ENCODE peak calls at places on chromosomes 2 and 18, in six cellular contexts. K, S, P, Z, W and X are unnamed samples.

GRCh38 chr2:117118994-117119393 is 695.5 kb upstream of the DDX18 start:
- DNase-seq in K (no peak), S (no peak), P (no peak), Z (no peak), W (no peak), X (no peak)

GRCh38 chr2:149422337-149422990 is 92.1 kb downstream of the LYPD6 start:
- DNase-seq in K (no peak), S (no peak), P (no peak), Z (peak), W (no peak), X (peak)

GRCh38 chr18:13562494-13563029 is 163.8 kb downstream of the FAM210A start:
- DNase-seq in K (peak), S (no peak), P (no peak), Z (no peak), W (no peak), X (no peak)

GRCh38 chr18:50009772-50010171 is 185.2 kb downstream of the MYO5B start:
- DNase-seq in K (peak), S (no peak), P (no peak), Z (peak), W (no peak), X (peak)

GRCh38 chr2:54557601-54558187 is 101.6 kb downstream of the SPTBN1 start:
- DNase-seq in K (peak), S (peak), P (no peak), Z (no peak), W (peak), X (no peak)

GRCh38 chr18:10604178-10604577 is 78.4 kb downstream of the NAPG start:
- DNase-seq in K (no peak), S (no peak), P (no peak), Z (no peak), W (no peak), X (no peak)

GRCh38 chr2:239834143-239834542 is 191.0 kb downstream of the NDUFA10 start:
- DNase-seq in K (no peak), S (peak), P (no peak), Z (no peak), W (peak), X (no peak)

GRCh38 chr2:6986251-6986893 is 69.2 kb downstream of the RNF144A start:
- DNase-seq in K (no peak), S (no peak), P (no peak), Z (no peak), W (no peak), X (no peak)

GRCh38 chr2:141557329-141558098 is 573.3 kb downstream of the LRP1B start:
- DNase-seq in K (no peak), S (no peak), P (peak), Z (peak), W (no peak), X (peak)

DNA sequence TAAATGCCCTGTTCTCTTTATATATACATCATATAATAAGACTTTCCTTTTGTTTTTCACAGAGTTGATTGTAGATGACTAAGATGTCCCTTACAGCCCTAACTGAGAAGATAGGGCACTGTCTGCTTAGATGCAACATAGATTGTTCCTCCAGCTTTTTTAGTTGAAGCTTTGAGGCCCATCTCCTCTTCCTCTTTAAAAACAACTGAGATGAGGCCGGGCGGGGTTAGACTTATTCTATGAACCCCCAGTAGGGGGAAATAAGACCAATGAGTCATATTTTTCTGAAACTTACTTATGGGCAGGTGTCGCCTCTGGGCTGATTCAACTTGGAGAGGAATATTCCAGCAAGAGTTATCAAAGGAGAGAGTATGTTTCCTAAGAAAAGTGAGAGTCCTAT is 84.6 kb downstream of the FBXO15 start:
- DNase-seq in K (peak), S (no peak), P (no peak), Z (no peak), W (no peak), X (no peak)
- TF ChIP-seq CTCF in K (no peak), S (no peak), P (no peak), Z (no peak), W (no peak), X (peak)

GRCh38 chr2:112259509-112260294 is 4.9 kb upstream of the ZC3H8 start:
- DNase-seq in K (peak), S (peak), P (no peak), Z (peak), W (peak), X (peak)

GRCh38 chr2:112262876-112263275 is 8.0 kb upstream of the ZC3H8 start:
- DNase-seq in K (no peak), S (no peak), P (no peak), Z (no peak), W (no peak), X (no peak)

GRCh38 chr2:112256654-112257053 is 1.8 kb upstream of the ZC3H8 start:
- DNase-seq in K (no peak), S (no peak), P (no peak), Z (no peak), W (no peak), X (no peak)

GRCh38 chr2:112257575-112257974 is 2.7 kb upstream of the ZC3H8 start:
- DNase-seq in K (no peak), S (no peak), P (no peak), Z (no peak), W (no peak), X (peak)

GRCh38 chr2:112260295-112260625 is 5.4 kb upstream of the ZC3H8 start:
- DNase-seq in K (no peak), S (no peak), P (no peak), Z (no peak), W (no peak), X (no peak)
- TF ChIP-seq CTCF in K (no peak), S (no peak), P (no peak), Z (no peak), W (no peak), X (no peak)

GRCh38 chr2:105377871-105378270 is 21.0 kb downstream of the FHL2 start:
- DNase-seq in K (no peak), S (no peak), P (no peak), Z (no peak), W (no peak), X (no peak)
- TF ChIP-seq CTCF in K (no peak), S (peak), P (no peak), Z (no peak), W (peak), X (peak)

DNA sequence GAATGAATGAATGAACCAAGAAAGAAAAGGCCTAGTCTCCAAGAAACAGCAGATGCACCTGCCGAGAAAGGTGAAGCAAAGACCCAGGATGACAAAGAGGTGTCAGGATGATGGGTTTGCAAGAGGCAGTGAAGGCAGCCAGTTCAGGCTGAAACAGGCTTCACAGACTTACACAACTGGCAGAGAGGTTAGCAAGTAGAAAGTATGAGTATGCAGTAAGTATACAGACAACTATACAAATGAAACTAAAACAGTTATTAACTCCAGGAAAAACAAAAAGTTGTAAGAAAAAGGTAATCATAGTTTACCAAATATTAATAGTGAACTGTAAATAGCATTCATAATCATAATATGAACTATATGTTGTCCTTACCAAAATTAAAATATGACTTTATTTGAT is 19.8 kb upstream of the RNU4ATAC start:
- DNase-seq in K (no peak), S (no peak), P (no peak), Z (no peak), W (no peak), X (no peak)
- TF ChIP-seq CTCF in K (no peak), S (no peak), P (no peak), Z (no peak), W (no peak), X (no peak)

DNA sequence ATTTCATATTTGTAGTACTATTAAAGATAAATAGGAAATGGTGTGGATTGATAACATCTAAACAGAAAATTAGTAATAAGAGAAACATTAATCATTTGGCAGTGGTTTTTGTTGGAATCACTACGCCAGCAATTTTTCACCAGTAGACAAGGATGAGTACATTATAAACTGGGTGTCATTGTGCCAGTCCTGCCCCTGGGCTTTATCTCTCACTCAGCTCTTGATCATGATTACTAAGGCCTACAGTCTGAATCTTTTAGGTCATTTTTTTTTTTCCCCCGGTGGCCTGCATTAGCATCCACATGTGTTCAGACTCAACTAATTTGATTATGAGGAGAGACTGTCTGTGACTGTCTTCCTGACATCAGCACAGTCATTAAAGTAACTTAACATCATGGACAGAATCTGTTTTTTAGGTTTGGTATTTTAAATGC is 16.2 kb downstream of the GULP1 start:
- DNase-seq in K (no peak), S (no peak), P (no peak), Z (no peak), W (no peak), X (no peak)
- TF ChIP-seq CTCF in K (no peak), S (no peak), P (no peak), Z (no peak), W (no peak), X (no peak)

GRCh38 chr2:30476636-30477035 is 29.6 kb downstream of the LCLAT1 start:
- DNase-seq in K (no peak), S (no peak), P (no peak), Z (no peak), W (no peak), X (no peak)

GRCh38 chr2:30475542-30475941 is 28.5 kb downstream of the LCLAT1 start:
- DNase-seq in K (no peak), S (no peak), P (no peak), Z (no peak), W (no peak), X (no peak)

GRCh38 chr2:30470426-30470825 is 23.4 kb downstream of the LCLAT1 start:
- DNase-seq in K (no peak), S (no peak), P (no peak), Z (no peak), W (no peak), X (no peak)

GRCh38 chr2:30472326-30472725 is 25.3 kb downstream of the LCLAT1 start:
- DNase-seq in K (no peak), S (no peak), P (no peak), Z (no peak), W (no peak), X (no peak)
- TF ChIP-seq CTCF in K (peak), S (no peak), P (no peak), Z (no peak), W (no peak), X (peak)

GRCh38 chr2:119252186-119253113 is 28.8 kb downstream of the STEAP3 start:
- DNase-seq in K (peak), S (no peak), P (peak), Z (peak), W (no peak), X (peak)
- TF ChIP-seq CTCF in K (no peak), S (no peak), P (no peak), Z (no peak), W (no peak), X (peak)

DNA sequence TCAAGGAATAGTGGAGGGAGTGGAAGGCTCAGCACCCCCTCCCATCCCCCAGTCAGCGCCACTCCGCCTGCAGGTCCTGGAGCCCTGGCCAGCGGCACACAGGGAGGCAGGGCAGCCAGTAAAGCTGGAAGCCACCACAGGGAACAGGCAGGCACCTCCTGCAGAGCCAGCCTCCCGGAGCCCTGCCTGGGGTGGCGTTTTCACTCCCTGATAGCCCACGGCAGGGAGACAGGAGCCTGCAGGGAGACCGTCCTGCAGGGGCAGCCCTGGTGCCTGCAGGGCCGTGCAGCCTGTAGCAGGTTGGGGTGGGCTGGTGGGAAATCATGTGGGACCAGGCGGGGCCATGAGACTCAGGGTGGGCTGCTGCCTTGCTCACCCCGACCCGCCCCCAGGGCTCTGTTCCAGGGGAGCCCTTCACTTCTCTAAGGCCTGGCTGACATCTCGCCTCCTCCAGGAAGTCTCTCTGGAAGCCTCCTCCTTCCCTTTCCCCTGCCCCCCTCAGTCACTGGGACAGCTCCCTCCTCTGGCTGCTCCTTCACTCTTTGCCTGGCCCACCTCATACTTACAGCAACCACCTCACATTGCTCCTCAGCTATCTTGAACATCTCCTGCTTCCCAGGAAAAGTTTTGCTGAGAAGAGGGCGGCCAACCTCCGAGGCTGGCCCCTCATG is 221.0 kb downstream of the GLI2 start:
- DNase-seq in K (no peak), S (no peak), P (no peak), Z (no peak), W (no peak), X (no peak)
- TF ChIP-seq CTCF in K (no peak), S (no peak), P (no peak), Z (no peak), W (no peak), X (peak)

DNA sequence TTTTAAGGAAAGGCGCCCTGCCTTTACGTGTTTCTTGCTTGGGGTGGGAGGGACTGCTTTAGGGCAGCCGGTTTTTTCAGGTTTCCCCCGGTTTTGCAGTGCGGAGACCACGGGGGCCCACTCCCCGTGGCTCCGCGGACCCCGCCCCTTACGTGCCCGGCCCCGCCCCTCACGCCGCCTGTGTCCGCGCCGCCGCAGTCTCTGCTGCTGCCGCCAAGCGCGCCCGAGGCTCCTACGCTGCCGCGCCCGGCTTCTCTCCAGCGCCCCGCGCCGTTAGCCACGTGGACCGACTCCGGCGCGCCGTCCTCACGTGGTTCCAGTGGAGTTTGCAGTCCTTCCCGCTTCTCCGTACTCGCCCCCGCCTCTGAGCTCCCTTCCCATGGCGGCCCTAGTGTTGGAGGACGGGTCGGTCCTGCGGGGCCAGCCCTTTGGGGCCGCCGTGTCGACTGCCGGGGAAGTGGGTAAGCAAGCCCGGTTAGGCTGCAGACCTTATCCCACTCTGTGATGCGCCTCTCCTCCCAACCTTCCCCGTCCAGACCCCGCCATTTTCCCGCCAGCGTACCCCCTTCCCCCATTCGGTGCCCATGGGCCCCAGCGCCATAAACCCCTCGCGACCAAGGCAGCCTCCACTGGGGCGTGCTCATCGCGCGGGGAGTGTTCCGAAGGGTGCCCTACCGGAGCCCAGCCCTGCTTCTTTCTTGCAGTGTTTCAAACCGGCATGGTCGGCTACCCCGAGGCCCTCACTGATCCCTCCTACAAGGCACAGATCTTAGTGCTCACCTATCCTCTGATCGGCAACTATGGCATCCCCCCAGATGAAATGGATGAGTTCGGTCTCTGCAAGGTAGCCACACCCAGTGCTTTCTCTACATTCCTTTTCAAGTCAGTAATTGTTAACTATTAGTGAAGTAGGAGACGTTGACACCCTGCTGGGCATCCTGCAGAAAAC is at the start of gene CAD:
- DNase-seq in K (peak), S (peak), P (no peak), Z (peak), W (peak), X (peak)
- TF ChIP-seq CTCF in K (no peak), S (peak), P (peak), Z (no peak), W (no peak), X (peak)